ENCODE peak calls at places on chromosome 18, in six cellular contexts. X, U, W, M, N and R are unnamed samples.

GRCh38 chr18:13611058-13611615 is 115.2 kb downstream of the FAM210A start:
- DNase-seq in X (no peak), U (no peak), W (peak), M (peak), N (no peak), R (no peak)

GRCh38 chr18:70234667-70235459 is 29.4 kb upstream of the RTTN start:
- DNase-seq in X (peak), U (no peak), W (no peak), M (no peak), N (no peak), R (no peak)

GRCh38 chr18:59823611-59824195 is 76.1 kb upstream of the PMAIP1 start:
- DNase-seq in X (no peak), U (peak), W (peak), M (peak), N (no peak), R (peak)

GRCh38 chr18:80249217-80250093 is 2.1 kb upstream of the PARD6G start:
- DNase-seq in X (no peak), U (no peak), W (no peak), M (no peak), N (no peak), R (no peak)

GRCh38 chr18:33424266-33424946 is 16.1 kb downstream of the CCDC178 start:
- DNase-seq in X (no peak), U (no peak), W (no peak), M (no peak), N (no peak), R (no peak)

GRCh38 chr18:60684843-60685513 is 312.4 kb upstream of the MC4R start:
- DNase-seq in X (no peak), U (no peak), W (no peak), M (no peak), N (peak), R (peak)

GRCh38 chr18:35999925-36000324 is 27.4 kb downstream of the RMP24 start:
- DNase-seq in X (no peak), U (no peak), W (no peak), M (no peak), N (no peak), R (no peak)

GRCh38 chr18:54284535-54284934 is 15.2 kb downstream of the POLI start:
- DNase-seq in X (no peak), U (no peak), W (no peak), M (no peak), N (no peak), R (no peak)

GRCh38 chr18:63089041-63089440 is 230.5 kb downstream of the BCL2 start:
- DNase-seq in X (no peak), U (no peak), W (no peak), M (no peak), N (no peak), R (no peak)

GRCh38 chr18:74531043-74531442 is 3.3 kb upstream of the CNDP1 start:
- DNase-seq in X (no peak), U (no peak), W (no peak), M (no peak), N (no peak), R (no peak)

GRCh38 chr18:41756141-41756540 is 198.9 kb upstream of the PIK3C3 start:
- DNase-seq in X (peak), U (no peak), W (no peak), M (no peak), N (no peak), R (no peak)

GRCh38 chr18:48884306-48885235 is 66.2 kb downstream of the SMAD7 start:
- DNase-seq in X (no peak), U (no peak), W (no peak), M (no peak), N (no peak), R (no peak)

DNA sequence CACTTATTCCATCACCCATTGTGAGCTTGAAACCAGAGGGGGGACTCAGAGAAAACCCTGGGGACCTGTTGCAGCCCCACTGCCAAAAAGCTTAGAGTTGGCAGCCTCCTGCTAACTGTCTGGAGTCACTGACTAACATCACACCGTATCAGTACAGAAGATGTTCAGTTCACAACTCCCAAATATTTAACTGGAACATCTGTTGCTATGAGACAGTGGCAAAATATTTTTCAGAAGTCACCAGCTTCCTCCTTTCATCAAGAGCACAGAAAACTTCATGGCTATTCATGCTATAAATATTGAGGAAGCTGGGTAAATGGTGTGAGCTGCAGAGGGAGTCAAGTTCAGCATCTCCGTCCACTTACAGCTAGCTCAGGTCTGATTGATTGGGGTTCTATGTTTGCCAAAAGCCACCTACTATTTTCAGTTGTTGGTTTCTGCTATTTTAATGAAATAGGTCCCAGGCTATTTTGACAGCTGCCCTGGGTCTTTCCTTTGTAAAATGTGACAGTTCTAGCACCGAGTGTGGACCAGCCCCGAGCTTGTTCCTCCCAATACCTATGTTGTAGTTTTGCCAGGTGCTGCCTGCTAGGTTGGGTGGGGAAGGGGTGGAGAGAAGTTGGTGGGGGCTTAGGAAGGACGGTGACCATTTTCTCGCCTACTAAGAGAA is 9.8 kb downstream of the TUBB6 start:
- DNase-seq in X (peak), U (no peak), W (no peak), M (no peak), N (no peak), R (no peak)
- H3K4me3 ChIP-seq in X (no peak), U (no peak), W (no peak), M (no peak), N (no peak), R (no peak)

GRCh38 chr18:76487076-76487475 is 8.0 kb downstream of the ZNF516 start:
- DNase-seq in X (no peak), U (no peak), W (no peak), M (no peak), N (no peak), R (no peak)
- H3K4me3 ChIP-seq in X (no peak), U (no peak), W (no peak), M (no peak), N (no peak), R (no peak)

GRCh38 chr18:46336278-46337205 is 232.4 kb downstream of the HAUS1 start:
- DNase-seq in X (no peak), U (no peak), W (peak), M (no peak), N (no peak), R (no peak)

GRCh38 chr18:46334200-46334553 is 230.0 kb downstream of the HAUS1 start:
- DNase-seq in X (no peak), U (no peak), W (peak), M (no peak), N (no peak), R (no peak)

GRCh38 chr18:46337206-46337710 is 233.1 kb downstream of the HAUS1 start:
- DNase-seq in X (no peak), U (no peak), W (peak), M (no peak), N (no peak), R (no peak)

GRCh38 chr18:46333371-46334199 is 229.4 kb downstream of the HAUS1 start:
- DNase-seq in X (no peak), U (no peak), W (peak), M (no peak), N (no peak), R (peak)

GRCh38 chr18:46335551-46336059 is 231.4 kb downstream of the HAUS1 start:
- DNase-seq in X (no peak), U (no peak), W (no peak), M (no peak), N (no peak), R (no peak)
- H3K4me3 ChIP-seq in X (no peak), U (no peak), W (no peak), M (no peak), N (no peak), R (no peak)

GRCh38 chr18:9846162-9846915 is 39.4 kb upstream of the TXNDC2 start:
- DNase-seq in X (no peak), U (peak), W (no peak), M (no peak), N (no peak), R (no peak)
- H3K4me3 ChIP-seq in X (no peak), U (no peak), W (no peak), M (no peak), N (no peak), R (no peak)

DNA sequence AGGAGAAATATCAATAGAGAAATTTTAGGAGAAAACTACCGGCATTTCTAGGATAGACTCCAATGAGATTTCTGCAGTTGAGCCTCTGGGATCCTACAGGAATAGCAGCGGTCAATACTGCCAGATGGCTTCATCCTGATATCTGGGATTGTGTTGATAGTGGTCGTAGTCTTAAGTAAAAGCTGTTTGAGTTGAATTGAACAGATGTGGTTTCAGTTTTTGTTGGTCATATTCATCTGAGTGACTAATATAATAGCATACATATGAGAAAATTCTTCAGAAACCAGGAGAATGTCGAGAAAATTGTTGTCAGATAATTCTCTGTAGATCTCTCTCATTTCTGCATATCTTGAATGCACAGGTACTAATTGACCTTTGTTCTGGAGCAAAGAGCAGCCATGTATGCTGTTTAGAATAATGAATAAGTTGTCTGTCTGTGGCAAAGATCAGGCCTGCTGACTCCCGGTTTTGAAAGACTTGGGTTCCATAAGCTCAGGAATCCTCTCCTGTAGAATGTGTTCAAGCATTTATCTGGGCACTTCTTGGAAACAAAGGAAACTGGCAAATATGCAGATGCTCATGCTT is 288.1 kb downstream of the TMX3 start:
- DNase-seq in X (no peak), U (no peak), W (no peak), M (no peak), N (no peak), R (no peak)
- H3K4me3 ChIP-seq in X (no peak), U (no peak), W (no peak), M (no peak), N (no peak), R (no peak)

DNA sequence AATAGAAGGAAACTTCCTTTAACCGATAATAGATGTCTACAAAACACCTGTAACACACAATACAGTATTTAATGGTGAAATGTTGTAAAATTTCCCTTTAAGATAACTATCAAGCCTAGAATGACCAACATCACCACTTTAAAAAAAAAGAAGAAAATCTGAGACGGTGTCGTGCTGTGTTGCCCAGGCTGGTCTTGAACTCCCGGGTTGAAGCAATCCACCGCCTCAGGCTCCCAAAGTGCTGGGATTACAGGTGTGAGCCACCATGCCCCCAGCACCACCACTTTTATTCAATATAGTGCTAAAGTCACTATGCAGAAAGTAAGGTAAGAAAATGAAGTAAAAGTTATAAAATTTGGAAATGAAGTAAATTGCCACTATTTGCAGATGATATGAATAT is 96.9 kb downstream of the MYOM1 start:
- DNase-seq in X (no peak), U (no peak), W (no peak), M (no peak), N (no peak), R (no peak)
- H3K4me3 ChIP-seq in X (no peak), U (no peak), W (no peak), M (no peak), N (no peak), R (no peak)

GRCh38 chr18:57439617-57439975 is 4.4 kb downstream of the ONECUT2 start:
- DNase-seq in X (no peak), U (no peak), W (no peak), M (no peak), N (no peak), R (no peak)

GRCh38 chr18:57439985-57440330 is 4.8 kb downstream of the ONECUT2 start:
- DNase-seq in X (no peak), U (no peak), W (no peak), M (no peak), N (no peak), R (no peak)

GRCh38 chr18:57437433-57437781 is 2.2 kb downstream of the ONECUT2 start:
- DNase-seq in X (no peak), U (no peak), W (no peak), M (no peak), N (no peak), R (no peak)

GRCh38 chr18:57437782-57438668 is 2.9 kb downstream of the ONECUT2 start:
- DNase-seq in X (no peak), U (peak), W (no peak), M (peak), N (no peak), R (peak)

GRCh38 chr18:57438669-57439616 is 3.8 kb downstream of the ONECUT2 start:
- DNase-seq in X (no peak), U (no peak), W (no peak), M (no peak), N (no peak), R (no peak)
- H3K4me3 ChIP-seq in X (no peak), U (peak), W (no peak), M (no peak), N (no peak), R (peak)

GRCh38 chr18:12308386-12309100 is 502 bp downstream of the TUBB6 start:
- DNase-seq in X (peak), U (peak), W (no peak), M (peak), N (no peak), R (no peak)
- H3K4me3 ChIP-seq in X (peak), U (peak), W (no peak), M (no peak), N (peak), R (no peak)